ENCODE peak calls at places on chromosome X, in ten cellular contexts. One of them, this sample, is unnamed.

GRCh38 chrX:17459596-17459995 is 84.6 kb downstream of the NHS start:
- DNase-seq in heart left ventricle: no peak
- DNase-seq in GM23338: no peak
- DNase-seq in colonic mucosa: no peak
- DNase-seq in PC-3: no peak
- DNase-seq in tibial artery: no peak
- DNase-seq in CD8-positive, alpha-beta T cell: no peak
- DNase-seq in Caco-2: no peak
- DNase-seq in tibial nerve: no peak
- DNase-seq in mucosa of descending colon: no peak
- DNase-seq in this sample: no peak

GRCh38 chrX:134074151-134074550 is 88.8 kb upstream of the GPC3 start:
- DNase-seq in PC-3: peak; percentile 60
- DNase-seq in colonic mucosa: no peak
- DNase-seq in mucosa of descending colon: no peak
- DNase-seq in tibial artery: no peak
- DNase-seq in GM23338: no peak
- DNase-seq in tibial nerve: no peak
- DNase-seq in CD8-positive, alpha-beta T cell: no peak
- DNase-seq in Caco-2: no peak
- DNase-seq in heart left ventricle: no peak
- DNase-seq in this sample: no peak

GRCh38 chrX:2627272-2627867 is 63.7 kb upstream of the CD99 start:
- DNase-seq in Caco-2: peak; percentile 74
- DNase-seq in PC-3: peak; percentile 55
- DNase-seq in CD8-positive, alpha-beta T cell: no peak
- DNase-seq in colonic mucosa: peak; percentile 7
- DNase-seq in tibial nerve: no peak
- DNase-seq in heart left ventricle: no peak
- DNase-seq in tibial artery: no peak
- DNase-seq in mucosa of descending colon: no peak
- DNase-seq in GM23338: peak; percentile 82
- DNase-seq in this sample: no peak

GRCh38 chrX:68147848-68148247 is 285.4 kb downstream of the OPHN1 start:
- DNase-seq in mucosa of descending colon: no peak
- DNase-seq in Caco-2: no peak
- DNase-seq in tibial nerve: no peak
- DNase-seq in colonic mucosa: no peak
- DNase-seq in CD8-positive, alpha-beta T cell: no peak
- DNase-seq in tibial artery: no peak
- DNase-seq in GM23338: no peak
- DNase-seq in PC-3: no peak
- DNase-seq in heart left ventricle: no peak
- DNase-seq in this sample: no peak

GRCh38 chrX:140712413-140713173 is 3.0 kb downstream of the LINC00632 start:
- DNase-seq in GM23338: peak; percentile 79
- DNase-seq in heart left ventricle: peak; percentile 58
- DNase-seq in colonic mucosa: peak; percentile 17
- DNase-seq in tibial artery: peak; percentile 74
- DNase-seq in Caco-2: peak; percentile 1
- DNase-seq in PC-3: peak; percentile 46
- DNase-seq in CD8-positive, alpha-beta T cell: peak; percentile 0
- DNase-seq in mucosa of descending colon: peak; percentile 49
- DNase-seq in tibial nerve: peak; percentile 13
- DNase-seq in this sample: peak; percentile 52

GRCh38 chrX:115560978-115561604 is at the start of gene PLS3:
- DNase-seq in tibial artery: peak; percentile 94
- DNase-seq in PC-3: peak; percentile 78
- DNase-seq in heart left ventricle: peak; percentile 92
- DNase-seq in CD8-positive, alpha-beta T cell: no peak
- DNase-seq in tibial nerve: peak; percentile 65
- DNase-seq in GM23338: peak; percentile 87
- DNase-seq in colonic mucosa: peak; percentile 84
- DNase-seq in Caco-2: peak; percentile 86
- DNase-seq in mucosa of descending colon: peak; percentile 84
- DNase-seq in this sample: peak; percentile 87

GRCh38 chrX:111719426-111720210 is 38.6 kb downstream of the ALG13 start:
- DNase-seq in tibial artery: no peak
- DNase-seq in heart left ventricle: no peak
- DNase-seq in colonic mucosa: no peak
- DNase-seq in mucosa of descending colon: no peak
- DNase-seq in GM23338: peak; percentile 2
- DNase-seq in Caco-2: no peak
- DNase-seq in CD8-positive, alpha-beta T cell: no peak
- DNase-seq in tibial nerve: no peak
- DNase-seq in PC-3: peak; percentile 12
- DNase-seq in this sample: no peak

GRCh38 chrX:1419545-1420355 is 27.8 kb upstream of the SLC25A6 start:
- DNase-seq in PC-3: no peak
- DNase-seq in mucosa of descending colon: peak; percentile 43
- DNase-seq in tibial nerve: no peak
- DNase-seq in GM23338: no peak
- DNase-seq in CD8-positive, alpha-beta T cell: no peak
- DNase-seq in tibial artery: peak; percentile 31
- DNase-seq in heart left ventricle: no peak
- DNase-seq in colonic mucosa: no peak
- DNase-seq in Caco-2: no peak
- DNase-seq in this sample: no peak

GRCh38 chrX:87006561-87006960 is 511.0 kb upstream of the KLHL4 start:
- DNase-seq in PC-3: no peak
- DNase-seq in GM23338: peak; percentile 14
- DNase-seq in tibial artery: no peak
- DNase-seq in tibial nerve: no peak
- DNase-seq in mucosa of descending colon: no peak
- DNase-seq in CD8-positive, alpha-beta T cell: no peak
- DNase-seq in colonic mucosa: no peak
- DNase-seq in Caco-2: no peak
- DNase-seq in heart left ventricle: no peak
- DNase-seq in this sample: no peak

GRCh38 chrX:16743604-16744325 is 24.4 kb downstream of the SYAP1 start:
- DNase-seq in GM23338: no peak
- DNase-seq in PC-3: peak; percentile 75
- DNase-seq in mucosa of descending colon: no peak
- DNase-seq in tibial nerve: no peak
- DNase-seq in Caco-2: no peak
- DNase-seq in tibial artery: no peak
- DNase-seq in colonic mucosa: no peak
- DNase-seq in CD8-positive, alpha-beta T cell: no peak
- DNase-seq in heart left ventricle: no peak
- DNase-seq in this sample: no peak

GRCh38 chrX:1673337-1673736 is 58.5 kb downstream of the ASMT start:
- DNase-seq in PC-3: peak; percentile 54
- DNase-seq in heart left ventricle: no peak
- DNase-seq in CD8-positive, alpha-beta T cell: no peak
- DNase-seq in colonic mucosa: peak; percentile 30
- DNase-seq in tibial nerve: no peak
- DNase-seq in tibial artery: peak; percentile 16
- DNase-seq in Caco-2: peak; percentile 48
- DNase-seq in mucosa of descending colon: peak; percentile 9
- DNase-seq in GM23338: peak; percentile 54
- DNase-seq in this sample: no peak

GRCh38 chrX:48806088-48806487 is 4.2 kb downstream of the HDAC6 start:
- DNase-seq in Caco-2: peak; percentile 12
- DNase-seq in heart left ventricle: no peak
- DNase-seq in tibial nerve: no peak
- DNase-seq in PC-3: no peak
- DNase-seq in mucosa of descending colon: no peak
- DNase-seq in tibial artery: no peak
- DNase-seq in colonic mucosa: no peak
- DNase-seq in CD8-positive, alpha-beta T cell: no peak
- DNase-seq in GM23338: no peak
- DNase-seq in this sample: no peak

GRCh38 chrX:38800981-38801845 is at the start of gene MID1IP1:
- DNase-seq in CD8-positive, alpha-beta T cell: peak; percentile 51
- DNase-seq in colonic mucosa: peak; percentile 92
- DNase-seq in heart left ventricle: peak; percentile 95
- DNase-seq in PC-3: peak; percentile 94
- DNase-seq in tibial artery: peak; percentile 95
- DNase-seq in tibial nerve: peak; percentile 84
- DNase-seq in mucosa of descending colon: peak; percentile 93
- DNase-seq in Caco-2: peak; percentile 89
- DNase-seq in GM23338: peak; percentile 92
- DNase-seq in this sample: peak; percentile 92

GRCh38 chrX:13828392-13828791 is 11.5 kb upstream of the GPM6B start:
- DNase-seq in PC-3: peak; percentile 52
- DNase-seq in Caco-2: no peak
- DNase-seq in heart left ventricle: no peak
- DNase-seq in CD8-positive, alpha-beta T cell: no peak
- DNase-seq in GM23338: no peak
- DNase-seq in tibial nerve: no peak
- DNase-seq in mucosa of descending colon: no peak
- DNase-seq in tibial artery: no peak
- DNase-seq in colonic mucosa: no peak
- DNase-seq in this sample: no peak

GRCh38 chrX:115297189-115297588 is 7.7 kb downstream of the LUZP4 start:
- DNase-seq in CD8-positive, alpha-beta T cell: no peak
- DNase-seq in GM23338: no peak
- DNase-seq in tibial artery: no peak
- DNase-seq in colonic mucosa: no peak
- DNase-seq in Caco-2: no peak
- DNase-seq in mucosa of descending colon: no peak
- DNase-seq in heart left ventricle: no peak
- DNase-seq in tibial nerve: no peak
- DNase-seq in PC-3: peak; percentile 16
- DNase-seq in this sample: no peak

DNA sequence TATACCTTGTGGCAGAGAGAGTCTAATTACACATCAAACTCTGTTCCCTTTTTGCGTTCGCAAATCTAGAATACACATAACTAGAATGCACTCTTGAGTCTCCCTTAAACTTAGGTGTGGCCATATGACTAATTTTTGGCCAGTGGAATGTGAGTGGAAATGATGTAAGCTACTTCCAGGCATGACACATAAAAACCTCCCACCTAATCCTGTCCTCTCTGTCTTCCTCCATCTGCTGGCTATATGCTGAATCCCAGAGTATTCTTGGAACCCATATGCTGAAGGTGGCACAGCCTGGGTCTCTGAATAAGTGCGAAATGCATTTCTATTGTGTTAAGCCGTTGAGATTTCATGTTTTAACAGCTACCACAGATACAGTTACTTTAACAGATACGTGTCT is 269.9 kb upstream of the NRK start:
- DNase-seq in tibial nerve: no peak
- DNase-seq in heart left ventricle: no peak
- DNase-seq in tibial artery: no peak
- DNase-seq in colonic mucosa: no peak
- DNase-seq in GM23338: no peak
- DNase-seq in Caco-2: no peak
- DNase-seq in mucosa of descending colon: no peak
- DNase-seq in PC-3: peak; percentile 88
- DNase-seq in CD8-positive, alpha-beta T cell: no peak
- DNase-seq in this sample: no peak
- TF ChIP-seq CTCF in tibial nerve: no peak
- TF ChIP-seq CTCF in heart left ventricle: no peak
- TF ChIP-seq CTCF in tibial artery: no peak
- TF ChIP-seq CTCF in colonic mucosa: no peak
- TF ChIP-seq CTCF in GM23338: no peak
- TF ChIP-seq CTCF in Caco-2: no peak
- TF ChIP-seq CTCF in mucosa of descending colon: no peak
- TF ChIP-seq CTCF in PC-3: peak; percentile 58
- TF ChIP-seq CTCF in CD8-positive, alpha-beta T cell: no peak
- TF ChIP-seq CTCF in this sample: no peak

DNA sequence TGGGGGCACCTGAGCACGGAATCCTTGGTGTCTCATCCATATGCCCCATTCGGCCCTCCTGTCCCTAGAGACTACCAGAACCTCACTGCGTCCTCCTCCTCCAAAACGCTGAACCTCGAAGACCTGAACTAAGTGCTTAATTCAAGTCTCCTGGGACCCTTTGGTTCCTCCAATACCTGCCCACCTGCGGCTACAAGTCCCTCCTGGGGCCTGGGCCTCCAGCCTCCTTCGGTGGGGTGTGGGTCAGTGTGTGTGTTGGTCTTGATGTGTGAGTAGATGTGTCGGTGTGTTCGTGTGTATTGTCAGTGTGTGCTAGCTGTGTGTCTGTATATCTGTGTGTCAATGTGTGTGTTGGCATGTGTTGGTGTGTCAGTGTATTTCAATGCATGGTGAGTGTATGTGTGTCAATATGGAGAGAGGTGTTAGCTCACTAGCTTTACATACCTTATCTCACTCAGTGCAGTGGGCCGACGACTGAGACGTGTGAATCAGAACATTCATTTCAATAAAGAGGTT is 2.6 kb upstream of the SEPTIN6 start:
- DNase-seq in heart left ventricle: no peak
- DNase-seq in tibial nerve: no peak
- DNase-seq in GM23338: no peak
- DNase-seq in colonic mucosa: no peak
- DNase-seq in tibial artery: no peak
- DNase-seq in PC-3: no peak
- DNase-seq in mucosa of descending colon: no peak
- DNase-seq in CD8-positive, alpha-beta T cell: no peak
- DNase-seq in Caco-2: no peak
- DNase-seq in this sample: no peak
- H3K4me1 ChIP-seq in heart left ventricle: no peaks in the 10 kb centered on the region
- H3K4me1 ChIP-seq in tibial nerve: no peaks in the 10 kb centered on the region
- H3K4me1 ChIP-seq in GM23338: peaks cover 13% of the 10 kb centered on the region
- H3K4me1 ChIP-seq in colonic mucosa: no peaks in the 10 kb centered on the region
- H3K4me1 ChIP-seq in tibial artery: peaks cover 5% of the 10 kb centered on the region
- H3K4me1 ChIP-seq in PC-3: peaks cover 11% of the 10 kb centered on the region
- H3K4me1 ChIP-seq in mucosa of descending colon: no peaks in the 10 kb centered on the region
- H3K4me1 ChIP-seq in CD8-positive, alpha-beta T cell: peaks cover 5% of the 10 kb centered on the region
- H3K4me1 ChIP-seq in Caco-2: no peaks in the 10 kb centered on the region
- H3K4me1 ChIP-seq in this sample: no peaks in the 10 kb centered on the region

GRCh38 chrX:7709845-7710244 is 133.1 kb upstream of the VCX start:
- DNase-seq in PC-3: no peak
- DNase-seq in heart left ventricle: no peak
- DNase-seq in GM23338: no peak
- DNase-seq in tibial artery: no peak
- DNase-seq in tibial nerve: no peak
- DNase-seq in CD8-positive, alpha-beta T cell: no peak
- DNase-seq in Caco-2: no peak
- DNase-seq in colonic mucosa: no peak
- DNase-seq in mucosa of descending colon: no peak
- DNase-seq in this sample: no peak

GRCh38 chrX:7711167-7711566 is 131.8 kb upstream of the VCX start:
- DNase-seq in PC-3: no peak
- DNase-seq in colonic mucosa: no peak
- DNase-seq in Caco-2: no peak
- DNase-seq in heart left ventricle: no peak
- DNase-seq in tibial nerve: no peak
- DNase-seq in GM23338: no peak
- DNase-seq in CD8-positive, alpha-beta T cell: no peak
- DNase-seq in mucosa of descending colon: no peak
- DNase-seq in tibial artery: no peak
- DNase-seq in this sample: no peak

GRCh38 chrX:7706032-7706431 is 136.9 kb upstream of the VCX start:
- DNase-seq in Caco-2: no peak
- DNase-seq in CD8-positive, alpha-beta T cell: no peak
- DNase-seq in tibial artery: no peak
- DNase-seq in GM23338: no peak
- DNase-seq in tibial nerve: no peak
- DNase-seq in PC-3: peak; percentile 5
- DNase-seq in colonic mucosa: no peak
- DNase-seq in heart left ventricle: no peak
- DNase-seq in mucosa of descending colon: no peak
- DNase-seq in this sample: no peak
- TF ChIP-seq CTCF in Caco-2: no peak
- TF ChIP-seq CTCF in CD8-positive, alpha-beta T cell: no peak
- TF ChIP-seq CTCF in tibial artery: no peak
- TF ChIP-seq CTCF in GM23338: peak; percentile 36
- TF ChIP-seq CTCF in tibial nerve: peak; percentile 29
- TF ChIP-seq CTCF in PC-3: peak; percentile 47
- TF ChIP-seq CTCF in colonic mucosa: no peak
- TF ChIP-seq CTCF in heart left ventricle: no peak
- TF ChIP-seq CTCF in mucosa of descending colon: no peak
- TF ChIP-seq CTCF in this sample: no peak

GRCh38 chrX:132031867-132032266 is 8.8 kb downstream of the STK26 start:
- DNase-seq in GM23338: no peak
- DNase-seq in Caco-2: no peak
- DNase-seq in tibial artery: no peak
- DNase-seq in PC-3: no peak
- DNase-seq in tibial nerve: no peak
- DNase-seq in CD8-positive, alpha-beta T cell: no peak
- DNase-seq in colonic mucosa: no peak
- DNase-seq in mucosa of descending colon: no peak
- DNase-seq in heart left ventricle: no peak
- DNase-seq in this sample: no peak
- H3K4me1 ChIP-seq in GM23338: peaks cover 40% of the 10 kb centered on the region
- H3K4me1 ChIP-seq in Caco-2: peaks cover 6% of the 10 kb centered on the region
- H3K4me1 ChIP-seq in tibial artery: no peaks in the 10 kb centered on the region
- H3K4me1 ChIP-seq in PC-3: peaks cover 5% of the 10 kb centered on the region
- H3K4me1 ChIP-seq in tibial nerve: no peaks in the 10 kb centered on the region
- H3K4me1 ChIP-seq in CD8-positive, alpha-beta T cell: peaks cover 62% of the 10 kb centered on the region
- H3K4me1 ChIP-seq in colonic mucosa: no peaks in the 10 kb centered on the region
- H3K4me1 ChIP-seq in mucosa of descending colon: no peaks in the 10 kb centered on the region
- H3K4me1 ChIP-seq in heart left ventricle: no peaks in the 10 kb centered on the region
- H3K4me1 ChIP-seq in this sample: no peaks in the 10 kb centered on the region

This sample was measured in left lung.